ENCODE peak calls at places on chromosomes 11 and 22, in five cellular contexts. R is right cardiac atrium, Y is BJ, B is cardiac fibroblast, V is tibial nerve. A is an unnamed sample.

GRCh38 chr11:119626197-119626909 is 102.6 kb downstream of the NECTIN1 start:
- DNase-seq in Y (no peak), B (no peak), R (no peak), V (no peak), A (no peak)

GRCh38 chr11:59178401-59178800 is 6.5 kb downstream of the DTX4 start:
- DNase-seq in R (no peak), B (no peak), Y (no peak), V (no peak), A (no peak)

GRCh38 chr11:65298655-65299179 is 15.9 kb upstream of the CDC42EP2 start:
- DNase-seq in Y (peak), R (peak), B (peak), V (peak), A (peak)

GRCh38 chr11:14258177-14258935 is 100.6 kb downstream of the RRAS2 start:
- DNase-seq in B (peak), V (no peak), R (no peak), Y (no peak), A (peak)

GRCh38 chr22:35257002-35257320 is 332 bp upstream of the HMGXB4 start:
- DNase-seq in V (no peak), Y (no peak), B (no peak), R (no peak), A (no peak)

GRCh38 chr11:47216141-47216798 is 1.5 kb downstream of the DDB2 start:
- DNase-seq in B (peak), R (peak), V (peak), Y (peak), A (peak)

GRCh38 chr11:13638436-13638835 is 30.0 kb upstream of the FAR1 start:
- DNase-seq in R (no peak), Y (no peak), V (no peak), B (no peak), A (no peak)

GRCh38 chr11:65415499-65416340 is 6.9 kb upstream of the NEAT1 start:
- DNase-seq in V (no peak), R (peak), Y (no peak), B (no peak), A (no peak)

GRCh38 chr22:27851974-27852713 is 50.6 kb upstream of the MN1 start:
- DNase-seq in V (no peak), Y (no peak), R (no peak), B (peak), A (peak)

GRCh38 chr22:37951305-37951704 is 2.1 kb downstream of the C22orf23 start:
- DNase-seq in B (peak), V (no peak), Y (no peak), R (no peak), A (peak)

GRCh38 chr11:122154227-122154626 is 38.2 kb upstream of the BLID start:
- DNase-seq in B (no peak), R (no peak), Y (no peak), V (no peak), A (no peak)
- H3K4me3 ChIP-seq in B (no peak), R (no peak), Y (no peak), V (no peak), A (peak)

GRCh38 chr22:47127441-47127871 is 365.0 kb downstream of the TBC1D22A start:
- DNase-seq in Y (no peak), B (no peak), V (no peak), R (no peak), A (no peak)
- H3K4me3 ChIP-seq in Y (no peak), B (no peak), V (no peak), R (no peak), A (no peak)

GRCh38 chr11:84719935-84720577 is 907.1 kb downstream of the DLG2 start:
- DNase-seq in B (no peak), R (peak), Y (no peak), V (no peak), A (no peak)
- H3K4me3 ChIP-seq in B (peak), R (peak), Y (no peak), V (peak), A (peak)

GRCh38 chr11:660681-661444 is 23.8 kb downstream of the DRD4 start:
- DNase-seq in Y (no peak), R (no peak), V (no peak), B (no peak), A (no peak)
- H3K4me3 ChIP-seq in Y (no peak), R (no peak), V (no peak), B (no peak), A (no peak)

DNA sequence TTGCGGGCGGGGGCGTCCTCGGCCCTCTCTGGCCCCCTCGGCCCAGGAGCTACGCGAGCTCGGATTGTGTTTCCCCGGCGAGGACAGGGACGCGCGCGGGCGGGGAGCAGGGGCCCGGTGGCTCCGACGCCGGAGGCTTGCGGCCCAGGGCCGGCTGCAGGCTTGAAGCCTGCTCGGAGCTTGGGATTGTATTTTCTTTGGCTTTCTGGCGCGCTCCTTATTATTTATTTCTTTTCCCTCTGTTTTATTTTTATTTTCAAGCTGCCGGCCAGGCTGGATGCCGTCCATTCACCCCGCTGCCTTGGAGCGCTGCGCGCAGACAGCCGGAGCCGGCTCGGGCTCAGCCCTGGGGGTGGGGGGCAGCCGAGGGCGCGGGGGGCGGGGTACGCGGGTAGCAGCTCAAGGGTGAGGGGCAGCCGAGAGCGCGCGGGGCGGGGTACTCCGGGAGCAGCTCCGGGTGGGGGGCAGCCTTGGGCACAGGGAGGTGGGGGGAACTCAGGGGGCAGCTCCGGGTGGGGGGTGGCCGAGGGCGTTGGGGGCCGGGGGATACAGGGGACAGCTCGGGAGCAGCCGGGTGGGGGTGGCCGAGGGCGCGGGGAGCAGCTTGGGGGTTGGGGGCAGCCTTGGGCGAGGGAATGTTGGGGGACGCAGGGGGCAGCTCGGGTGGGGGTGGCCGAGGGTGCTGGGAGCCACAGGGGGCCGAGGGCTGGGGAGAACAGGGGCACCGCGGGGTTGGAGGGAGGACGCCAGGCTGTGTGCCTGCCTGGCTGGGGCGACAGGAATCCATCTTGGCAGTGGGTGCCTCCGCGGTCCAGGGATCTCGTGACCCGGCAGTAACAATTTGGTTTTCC is 42.7 kb downstream of the KCNJ1 start:
- DNase-seq in B (no peak), R (no peak), Y (no peak), V (no peak), A (no peak)
- H3K4me3 ChIP-seq in B (no peak), R (peak), Y (no peak), V (no peak), A (no peak)

GRCh38 chr11:94272738-94273313 is 31.6 kb upstream of the IZUMO1R start:
- DNase-seq in R (no peak), Y (no peak), B (no peak), V (no peak), A (no peak)
- H3K4me3 ChIP-seq in R (no peak), Y (no peak), B (no peak), V (no peak), A (no peak)